ENCODE peak calls at places on chromosomes 11 and 22, in eight cellular contexts. S, A, J, N, E, F, G and P are unnamed samples.

GRCh38 chr11:117457835-117458234 is 130.2 kb downstream of the CEP164 start:
- DNase-seq in A (no peak), J (no peak), F (no peak), N (no peak), G (no peak), E (no peak), S (no peak), P (no peak)

GRCh38 chr11:128802358-128802981 is 64.6 kb downstream of the KCNJ1 start:
- DNase-seq in A (peak), G (no peak), S (no peak), F (no peak), J (peak), E (no peak), N (no peak), P (peak)

GRCh38 chr11:43952401-43953342 is 10.2 kb downstream of the C11orf96 start:
- DNase-seq in N (no peak), S (no peak), G (no peak), E (no peak), A (no peak), J (no peak), F (no peak), P (no peak)

GRCh38 chr11:59767212-59767611 is 12.0 kb downstream of the STX3 start:
- DNase-seq in A (no peak), S (no peak), J (no peak), N (no peak), F (no peak), G (no peak), E (no peak), P (no peak)

GRCh38 chr11:777288-778255 is at the start of gene GATD1:
- DNase-seq in E (peak), S (peak), A (peak), G (peak), J (peak), F (peak), N (peak), P (peak)

GRCh38 chr11:133386262-133386661 is 146.0 kb downstream of the OPCML start:
- DNase-seq in S (no peak), G (no peak), E (no peak), A (no peak), F (no peak), N (no peak), J (no peak), P (no peak)

GRCh38 chr11:44066732-44067131 is 662 bp downstream of the ACCS start:
- DNase-seq in A (no peak), N (peak), G (peak), S (peak), J (no peak), E (no peak), F (peak), P (no peak)

GRCh38 chr22:47107431-47107830 is 345.0 kb downstream of the TBC1D22A start:
- DNase-seq in E (no peak), J (no peak), A (no peak), F (no peak), N (no peak), S (no peak), G (no peak), P (no peak)

GRCh38 chr11:3920148-3920852 is 64.8 kb downstream of the STIM1 start:
- DNase-seq in F (no peak), A (peak), S (no peak), E (peak), J (no peak), G (peak), N (peak), P (no peak)

GRCh38 chr22:50274311-50274710 is 4.1 kb upstream of the MAPK11 start:
- DNase-seq in S (peak), A (peak), N (peak), E (no peak), F (peak), G (no peak), J (no peak), P (peak)

GRCh38 chr11:33934450-33934849 is 42.6 kb upstream of the LMO2 start:
- DNase-seq in N (no peak), J (no peak), F (no peak), S (no peak), E (no peak), A (no peak), G (no peak), P (no peak)

GRCh38 chr11:128620306-128621175 is 33.2 kb upstream of the ETS1 start:
- DNase-seq in F (no peak), E (no peak), A (no peak), N (no peak), G (no peak), J (no peak), S (no peak), P (no peak)

GRCh38 chr11:107898270-107898669 is 30.0 kb upstream of the RAB39A start:
- DNase-seq in G (no peak), A (no peak), J (no peak), F (peak), E (no peak), S (no peak), N (no peak), P (peak)

GRCh38 chr11:2746401-2747230 is 46.8 kb upstream of the KCNQ1OT1 start:
- DNase-seq in S (no peak), F (no peak), J (no peak), E (no peak), A (no peak), G (peak), N (no peak), P (no peak)

GRCh38 chr11:76803023-76803422 is 19.9 kb downstream of the TSKU start:
- DNase-seq in S (no peak), A (no peak), E (no peak), J (no peak), G (no peak), N (no peak), F (peak), P (no peak)

GRCh38 chr11:67032830-67033555 is 10.1 kb downstream of the SYT12 start:
- DNase-seq in G (no peak), N (no peak), S (no peak), E (no peak), F (no peak), A (no peak), J (no peak), P (no peak)

GRCh38 chr11:125344846-125345705 is 151.0 kb downstream of the FEZ1 start:
- DNase-seq in E (no peak), S (no peak), A (no peak), N (no peak), F (no peak), J (no peak), G (peak), P (no peak)

GRCh38 chr11:7635137-7635536 is 38.2 kb downstream of the CYB5R2 start:
- DNase-seq in E (no peak), F (no peak), N (no peak), G (no peak), S (no peak), A (peak), J (no peak), P (no peak)

GRCh38 chr22:37043214-37043827 is 8.2 kb upstream of the KCTD17 start:
- DNase-seq in F (no peak), A (no peak), E (no peak), G (no peak), J (no peak), S (no peak), N (no peak), P (no peak)

GRCh38 chr11:62716816-62717215 is 9.3 kb downstream of the GNG3 start:
- DNase-seq in S (no peak), A (no peak), J (no peak), F (peak), N (no peak), E (no peak), G (no peak), P (no peak)
- TF ChIP-seq POLR2AphosphoS5 in S (no peak), A (no peak), J (no peak), F (peak), N (no peak), E (no peak), G (no peak), P (no peak)

GRCh38 chr22:29150701-29151100 is 55.0 kb upstream of the EMID1 start:
- DNase-seq in N (no peak), J (no peak), A (peak), G (peak), E (no peak), F (no peak), S (no peak), P (no peak)

GRCh38 chr22:29151316-29151715 is 54.4 kb upstream of the EMID1 start:
- DNase-seq in J (no peak), N (no peak), G (peak), S (no peak), A (peak), F (no peak), E (no peak), P (no peak)

GRCh38 chr22:29154364-29155048 is 51.2 kb upstream of the EMID1 start:
- DNase-seq in A (peak), N (peak), F (peak), E (peak), G (peak), J (peak), S (peak), P (peak)

GRCh38 chr22:29152045-29152380 is 53.7 kb upstream of the EMID1 start:
- DNase-seq in J (no peak), S (no peak), G (no peak), N (no peak), A (peak), E (no peak), F (no peak), P (peak)

GRCh38 chr22:29152381-29153138 is 53.1 kb upstream of the EMID1 start:
- DNase-seq in N (no peak), F (no peak), J (no peak), G (peak), A (peak), S (peak), E (no peak), P (peak)
- TF ChIP-seq POLR2AphosphoS5 in N (peak), F (no peak), J (no peak), G (no peak), A (peak), S (peak), E (no peak), P (no peak)

GRCh38 chr11:124114942-124115781 is at the start of gene VWA5A:
- DNase-seq in F (peak), E (peak), S (peak), A (peak), J (peak), N (peak), G (peak), P (peak)
- TF ChIP-seq POLR2AphosphoS5 in F (peak), E (no peak), S (peak), A (peak), J (peak), N (peak), G (peak), P (peak)

GRCh38 chr11:75421035-75421602 is 11.9 kb downstream of the KLHL35 start:
- DNase-seq in S (peak), F (no peak), J (no peak), N (no peak), A (no peak), E (no peak), G (no peak), P (no peak)
- TF ChIP-seq POLR2AphosphoS5 in S (peak), F (no peak), J (no peak), N (no peak), A (no peak), E (no peak), G (no peak), P (no peak)

DNA sequence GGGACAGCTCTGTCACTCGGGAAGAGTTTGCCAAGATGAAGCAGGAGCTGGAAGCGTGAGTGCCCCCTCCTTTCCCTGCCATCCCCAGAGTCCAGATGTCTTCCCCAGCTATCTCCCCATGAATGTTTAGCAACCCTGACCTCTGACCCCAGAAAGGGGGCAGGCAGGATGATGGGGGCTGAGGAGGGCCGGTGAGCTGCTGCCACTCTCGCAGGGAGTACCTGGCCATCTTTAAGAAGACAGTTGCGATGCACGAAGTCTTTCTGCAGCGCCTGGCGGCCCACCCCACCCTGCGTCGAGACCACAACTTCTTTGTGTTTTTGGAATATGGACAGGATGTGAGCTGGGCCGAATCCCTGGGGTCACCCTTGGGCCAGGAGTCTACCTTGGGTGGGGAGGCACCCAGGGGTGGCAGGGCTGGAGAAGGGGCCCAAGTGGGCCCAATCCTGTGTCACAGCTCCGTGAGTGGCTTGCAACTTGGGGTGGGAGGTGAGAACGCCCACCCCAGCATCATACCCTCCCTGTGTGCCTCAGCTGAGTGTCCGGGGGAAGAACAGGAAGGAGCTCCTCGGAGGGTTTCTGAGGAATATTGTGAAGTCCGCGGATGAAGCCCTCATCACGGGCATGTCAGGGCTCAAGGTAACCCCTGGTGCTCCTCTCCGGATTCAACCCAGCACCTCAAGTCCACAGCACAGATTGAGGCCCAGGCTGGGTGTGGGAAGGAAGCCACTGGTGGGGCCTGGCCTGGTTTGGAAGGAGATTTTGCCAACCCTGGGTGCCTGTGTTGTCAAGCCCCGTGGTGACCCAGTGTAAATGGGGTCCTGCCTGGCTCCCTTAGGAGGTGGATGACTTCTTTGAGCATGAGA is 7.5 kb downstream of the CFL1 start:
- DNase-seq in A (no peak), J (no peak), G (peak), E (no peak), S (no peak), F (no peak), N (no peak), P (no peak)
- TF ChIP-seq POLR2AphosphoS5 in A (no peak), J (no peak), G (no peak), E (no peak), S (no peak), F (no peak), N (peak), P (no peak)